ENCODE peak calls at places on chromosome 14, in five cellular contexts. One of them, this sample, is unnamed.

GRCh38 chr14:71687115-71687836 is 245.0 kb upstream of the RGS6 start:
- DNase-seq in right atrium auricular region: no peak
- DNase-seq in spleen: no peak
- DNase-seq in ovary: no peak
- DNase-seq in skeletal muscle cell: no peak
- DNase-seq in this sample: no peak

GRCh38 chr14:30375280-30375892 is 183.6 kb upstream of the G2E3 start:
- DNase-seq in right atrium auricular region: peak
- DNase-seq in spleen: peak
- DNase-seq in ovary: peak
- DNase-seq in skeletal muscle cell: no peak
- DNase-seq in this sample: no peak

GRCh38 chr14:53411110-53411509 is 258.0 kb upstream of the DDHD1 start:
- DNase-seq in right atrium auricular region: no peak
- DNase-seq in spleen: no peak
- DNase-seq in ovary: no peak
- DNase-seq in skeletal muscle cell: peak
- DNase-seq in this sample: no peak

GRCh38 chr14:44505588-44505987 is 1.5 kb downstream of the FSCB start:
- DNase-seq in right atrium auricular region: no peak
- DNase-seq in spleen: no peak
- DNase-seq in ovary: no peak
- DNase-seq in skeletal muscle cell: no peak
- DNase-seq in this sample: no peak

GRCh38 chr14:37559386-37559785 is 35.7 kb downstream of the FOXA1 start:
- DNase-seq in right atrium auricular region: no peak
- DNase-seq in spleen: no peak
- DNase-seq in ovary: no peak
- DNase-seq in skeletal muscle cell: no peak
- DNase-seq in this sample: no peak

GRCh38 chr14:69811227-69811867 is 14.3 kb upstream of the SLC10A1 start:
- DNase-seq in right atrium auricular region: no peak
- DNase-seq in spleen: no peak
- DNase-seq in ovary: no peak
- DNase-seq in skeletal muscle cell: no peak
- DNase-seq in this sample: no peak

GRCh38 chr14:92382677-92383076 is 59.7 kb downstream of the SLC24A4 start:
- DNase-seq in right atrium auricular region: no peak
- DNase-seq in spleen: peak
- DNase-seq in ovary: no peak
- DNase-seq in skeletal muscle cell: no peak
- DNase-seq in this sample: no peak

GRCh38 chr14:36580856-36581831 is 1.3 kb downstream of the NKX2-8 start:
- DNase-seq in right atrium auricular region: no peak
- DNase-seq in spleen: no peak
- DNase-seq in ovary: no peak
- DNase-seq in skeletal muscle cell: no peak
- DNase-seq in this sample: no peak

GRCh38 chr14:91509083-91509877 is 830 bp downstream of the PPP4R3A start:
- DNase-seq in right atrium auricular region: no peak
- DNase-seq in spleen: peak
- DNase-seq in ovary: peak
- DNase-seq in skeletal muscle cell: no peak
- DNase-seq in this sample: no peak

GRCh38 chr14:63179383-63179782 is 24.9 kb upstream of the RHOJ start:
- DNase-seq in right atrium auricular region: no peak
- DNase-seq in spleen: no peak
- DNase-seq in ovary: no peak
- DNase-seq in skeletal muscle cell: no peak
- DNase-seq in this sample: no peak

GRCh38 chr14:77838756-77839565 is 39.1 kb downstream of the ADCK1 start:
- DNase-seq in right atrium auricular region: no peak
- DNase-seq in spleen: no peak
- DNase-seq in ovary: no peak
- DNase-seq in skeletal muscle cell: no peak
- DNase-seq in this sample: no peak

GRCh38 chr14:20499108-20499507 is 6.2 kb upstream of the RNASE10 start:
- DNase-seq in right atrium auricular region: no peak
- DNase-seq in spleen: no peak
- DNase-seq in ovary: no peak
- DNase-seq in skeletal muscle cell: no peak
- DNase-seq in this sample: no peak

GRCh38 chr14:95440951-95441350 is 75.5 kb downstream of the SYNE3 start:
- DNase-seq in right atrium auricular region: no peak
- DNase-seq in spleen: no peak
- DNase-seq in ovary: no peak
- DNase-seq in skeletal muscle cell: no peak
- DNase-seq in this sample: no peak

GRCh38 chr14:64937821-64938193 is 4.7 kb downstream of the GPX2 start:
- DNase-seq in right atrium auricular region: no peak
- DNase-seq in spleen: no peak
- DNase-seq in ovary: no peak
- DNase-seq in skeletal muscle cell: no peak
- DNase-seq in this sample: no peak

GRCh38 chr14:91115986-91116385 is 2.1 kb downstream of the DGLUCY start:
- DNase-seq in right atrium auricular region: no peak
- DNase-seq in spleen: no peak
- DNase-seq in ovary: no peak
- DNase-seq in skeletal muscle cell: no peak
- DNase-seq in this sample: no peak

GRCh38 chr14:97866664-97867063 is 1069.5 kb downstream of the VRK1 start:
- DNase-seq in right atrium auricular region: no peak
- DNase-seq in spleen: no peak
- DNase-seq in ovary: no peak
- DNase-seq in skeletal muscle cell: no peak
- DNase-seq in this sample: no peak

GRCh38 chr14:41785696-41786095 is 179.0 kb downstream of the LRFN5 start:
- DNase-seq in right atrium auricular region: no peak
- DNase-seq in spleen: no peak
- DNase-seq in ovary: no peak
- DNase-seq in skeletal muscle cell: no peak
- DNase-seq in this sample: no peak

GRCh38 chr14:21332950-21333349 is 50.9 kb downstream of the SUPT16H start:
- DNase-seq in right atrium auricular region: no peak
- DNase-seq in spleen: no peak
- DNase-seq in ovary: no peak
- DNase-seq in skeletal muscle cell: no peak
- DNase-seq in this sample: no peak

GRCh38 chr14:45810152-45810872 is 557.3 kb upstream of the MIS18BP1 start:
- DNase-seq in right atrium auricular region: no peak
- DNase-seq in spleen: no peak
- DNase-seq in ovary: no peak
- DNase-seq in skeletal muscle cell: no peak
- DNase-seq in this sample: no peak

GRCh38 chr14:68230941-68231717 is 411.6 kb downstream of the RAD51B start:
- DNase-seq in right atrium auricular region: no peak
- DNase-seq in spleen: no peak
- DNase-seq in ovary: no peak
- DNase-seq in skeletal muscle cell: no peak
- DNase-seq in this sample: no peak

GRCh38 chr14:64217318-64217717 is 76.9 kb downstream of the ESR2 start:
- DNase-seq in right atrium auricular region: no peak
- DNase-seq in spleen: no peak
- DNase-seq in ovary: no peak
- DNase-seq in skeletal muscle cell: no peak
- DNase-seq in this sample: no peak

GRCh38 chr14:50123062-50123461 is 6.7 kb upstream of the VCPKMT start:
- DNase-seq in right atrium auricular region: no peak
- DNase-seq in spleen: no peak
- DNase-seq in ovary: no peak
- DNase-seq in skeletal muscle cell: no peak
- DNase-seq in this sample: no peak

GRCh38 chr14:78173266-78174001 is 3.3 kb downstream of the NRXN3 start:
- DNase-seq in right atrium auricular region: no peak
- DNase-seq in spleen: no peak
- DNase-seq in ovary: no peak
- DNase-seq in skeletal muscle cell: no peak
- DNase-seq in this sample: no peak

GRCh38 chr14:97120204-97121120 is 323.3 kb downstream of the VRK1 start:
- DNase-seq in right atrium auricular region: no peak
- DNase-seq in spleen: no peak
- DNase-seq in ovary: no peak
- DNase-seq in skeletal muscle cell: no peak
- DNase-seq in this sample: no peak

GRCh38 chr14:100488057-100488456 is 99.2 kb downstream of the BEGAIN start:
- DNase-seq in right atrium auricular region: no peak
- DNase-seq in spleen: no peak
- DNase-seq in ovary: no peak
- DNase-seq in skeletal muscle cell: no peak
- DNase-seq in this sample: no peak

GRCh38 chr14:93969082-93969828 is 7.1 kb downstream of the ASB2 start:
- DNase-seq in right atrium auricular region: no peak
- DNase-seq in spleen: peak
- DNase-seq in ovary: no peak
- DNase-seq in skeletal muscle cell: no peak
- DNase-seq in this sample: no peak

GRCh38 chr14:81211844-81212243 is 8.9 kb downstream of the GTF2A1 start:
- DNase-seq in right atrium auricular region: no peak
- DNase-seq in spleen: no peak
- DNase-seq in ovary: no peak
- DNase-seq in skeletal muscle cell: no peak
- DNase-seq in this sample: no peak

GRCh38 chr14:97077253-97077653 is 280.1 kb downstream of the VRK1 start:
- DNase-seq in right atrium auricular region: peak
- DNase-seq in spleen: no peak
- DNase-seq in ovary: no peak
- DNase-seq in skeletal muscle cell: peak
- DNase-seq in this sample: no peak

GRCh38 chr14:67517083-67517482 is 16.0 kb upstream of the PLEKHH1 start:
- DNase-seq in right atrium auricular region: no peak
- DNase-seq in spleen: no peak
- DNase-seq in ovary: no peak
- DNase-seq in skeletal muscle cell: no peak
- DNase-seq in this sample: no peak

GRCh38 chr14:20429801-20430669 is 5.9 kb downstream of the KLHL33 start:
- DNase-seq in right atrium auricular region: no peak
- DNase-seq in spleen: peak
- DNase-seq in ovary: peak
- DNase-seq in skeletal muscle cell: no peak
- DNase-seq in this sample: no peak

GRCh38 chr14:20684662-20685456 is 499 bp downstream of the RNASE4 start:
- DNase-seq in right atrium auricular region: peak
- DNase-seq in spleen: no peak
- DNase-seq in ovary: peak
- DNase-seq in skeletal muscle cell: no peak
- DNase-seq in this sample: peak

DNA sequence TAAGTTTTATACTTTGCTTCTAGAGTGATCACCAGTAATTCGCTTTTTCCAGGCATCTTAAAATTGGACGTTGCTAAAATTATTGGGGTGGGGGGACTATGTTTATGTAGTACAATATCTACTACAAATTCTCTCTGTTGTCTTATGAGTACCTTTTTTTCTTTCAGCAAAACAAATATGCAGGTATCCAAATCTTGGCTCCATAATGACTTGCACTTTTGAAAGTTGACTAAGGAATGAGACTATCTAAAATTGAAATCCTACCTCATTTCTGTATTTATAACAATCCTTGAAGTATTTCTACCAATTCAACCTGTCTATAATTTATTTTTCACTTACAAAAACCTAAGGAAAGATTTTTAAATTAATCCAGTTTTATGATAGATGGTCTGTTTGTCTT is 2.4 kb downstream of the DYNC1H1 start:
- DNase-seq in right atrium auricular region: no peak
- DNase-seq in spleen: no peak
- DNase-seq in ovary: no peak
- DNase-seq in skeletal muscle cell: no peak
- DNase-seq in this sample: no peak
- H3K4me3 ChIP-seq in right atrium auricular region: no peak
- H3K4me3 ChIP-seq in spleen: no peak
- H3K4me3 ChIP-seq in ovary: no peak
- H3K4me3 ChIP-seq in skeletal muscle cell: peak
- H3K4me3 ChIP-seq in this sample: no peak

DNA sequence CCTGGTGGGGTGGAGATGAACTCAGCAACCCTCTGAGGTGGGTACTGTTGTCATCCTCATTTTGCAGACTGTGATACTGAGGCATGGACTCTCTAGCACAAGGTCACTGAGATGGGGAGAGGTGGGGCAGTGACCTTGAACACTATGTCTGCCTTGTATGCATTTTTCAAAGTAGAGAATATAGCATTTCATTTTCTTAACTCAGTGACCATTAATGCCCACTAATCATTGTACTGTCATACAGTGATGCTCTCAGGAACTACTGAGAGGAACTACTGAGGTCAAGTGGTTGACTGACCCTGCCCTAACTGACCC is 2.1 kb downstream of the L3HYPDH start:
- DNase-seq in right atrium auricular region: no peak
- DNase-seq in spleen: no peak
- DNase-seq in ovary: no peak
- DNase-seq in skeletal muscle cell: no peak
- DNase-seq in this sample: no peak
- H3K4me3 ChIP-seq in right atrium auricular region: peak
- H3K4me3 ChIP-seq in spleen: no peak
- H3K4me3 ChIP-seq in ovary: no peak
- H3K4me3 ChIP-seq in skeletal muscle cell: peak
- H3K4me3 ChIP-seq in this sample: peak

GRCh38 chr14:58281969-58282368 is 16.4 kb upstream of the ARID4A start:
- DNase-seq in right atrium auricular region: no peak
- DNase-seq in spleen: no peak
- DNase-seq in ovary: no peak
- DNase-seq in skeletal muscle cell: no peak
- DNase-seq in this sample: no peak
- H3K4me3 ChIP-seq in right atrium auricular region: no peak
- H3K4me3 ChIP-seq in spleen: no peak
- H3K4me3 ChIP-seq in ovary: no peak
- H3K4me3 ChIP-seq in skeletal muscle cell: no peak
- H3K4me3 ChIP-seq in this sample: no peak

GRCh38 chr14:22483863-22484593 is 105.0 kb downstream of the DAD1 start:
- DNase-seq in right atrium auricular region: no peak
- DNase-seq in spleen: no peak
- DNase-seq in ovary: no peak
- DNase-seq in skeletal muscle cell: no peak
- DNase-seq in this sample: no peak

GRCh38 chr14:22487401-22487800 is 101.6 kb downstream of the DAD1 start:
- DNase-seq in right atrium auricular region: no peak
- DNase-seq in spleen: no peak
- DNase-seq in ovary: no peak
- DNase-seq in skeletal muscle cell: no peak
- DNase-seq in this sample: no peak

GRCh38 chr14:22482782-22483553 is 106.1 kb downstream of the DAD1 start:
- DNase-seq in right atrium auricular region: no peak
- DNase-seq in spleen: no peak
- DNase-seq in ovary: no peak
- DNase-seq in skeletal muscle cell: no peak
- DNase-seq in this sample: no peak

GRCh38 chr14:22484638-22485037 is 104.4 kb downstream of the DAD1 start:
- DNase-seq in right atrium auricular region: no peak
- DNase-seq in spleen: no peak
- DNase-seq in ovary: no peak
- DNase-seq in skeletal muscle cell: no peak
- DNase-seq in this sample: no peak

DNA sequence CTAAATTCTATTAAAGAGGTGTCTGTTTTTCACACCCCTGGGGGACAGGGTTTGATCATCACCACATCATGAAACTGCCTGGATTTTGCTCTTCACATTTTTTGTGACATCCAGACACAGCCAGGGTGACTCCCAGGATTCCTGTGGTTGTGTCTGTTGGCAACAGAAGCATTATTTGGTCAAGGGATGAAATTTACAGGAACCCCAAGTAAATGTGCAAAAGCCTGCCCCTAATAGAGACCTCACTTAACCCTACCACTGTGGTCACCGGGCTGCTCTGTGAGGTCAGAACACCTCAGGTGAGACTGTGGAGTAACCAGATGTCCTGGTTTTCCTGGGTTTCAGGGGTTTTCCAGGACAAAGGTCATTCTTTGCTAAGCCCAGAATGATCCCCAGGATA is 103.8 kb downstream of the DAD1 start:
- DNase-seq in right atrium auricular region: no peak
- DNase-seq in spleen: no peak
- DNase-seq in ovary: no peak
- DNase-seq in skeletal muscle cell: no peak
- DNase-seq in this sample: no peak
- H3K4me3 ChIP-seq in right atrium auricular region: no peak
- H3K4me3 ChIP-seq in spleen: no peak
- H3K4me3 ChIP-seq in ovary: no peak
- H3K4me3 ChIP-seq in skeletal muscle cell: no peak
- H3K4me3 ChIP-seq in this sample: no peak